ENCODE peak calls at places on chromosomes 2 and 18, in five cellular contexts. One of them, this sample, is unnamed.

GRCh38 chr2:156077041-156077735 is 255.3 kb downstream of the NR4A2 start:
- DNase-seq in NCI-H2081: peak
- DNase-seq in AG10803: no peak
- DNase-seq in stimulated activated effector memory CD8-positive, alpha-beta T cell treated with anti-CD3 and anti-CD28 coated beads, Interleukin-12 subunit alpha, Interleukin-12 subunit beta, amount 100 ng/mL, for 72 hours: no peak
- DNase-seq in EL: no peak
- DNase-seq in this sample: no peak

GRCh38 chr2:46239847-46240181 is 57.4 kb upstream of the EPAS1 start:
- DNase-seq in AG10803: no peak
- DNase-seq in EL: no peak
- DNase-seq in NCI-H2081: no peak
- DNase-seq in stimulated activated effector memory CD8-positive, alpha-beta T cell treated with anti-CD3 and anti-CD28 coated beads, Interleukin-12 subunit alpha, Interleukin-12 subunit beta, amount 100 ng/mL, for 72 hours: peak
- DNase-seq in this sample: no peak

GRCh38 chr2:179273461-179273962 is 8.9 kb upstream of the SESTD1 start:
- DNase-seq in EL: no peak
- DNase-seq in stimulated activated effector memory CD8-positive, alpha-beta T cell treated with anti-CD3 and anti-CD28 coated beads, Interleukin-12 subunit alpha, Interleukin-12 subunit beta, amount 100 ng/mL, for 72 hours: no peak
- DNase-seq in NCI-H2081: peak
- DNase-seq in AG10803: no peak
- DNase-seq in this sample: no peak

GRCh38 chr18:63199743-63200241 is 119.8 kb downstream of the BCL2 start:
- DNase-seq in NCI-H2081: no peak
- DNase-seq in AG10803: no peak
- DNase-seq in stimulated activated effector memory CD8-positive, alpha-beta T cell treated with anti-CD3 and anti-CD28 coated beads, Interleukin-12 subunit alpha, Interleukin-12 subunit beta, amount 100 ng/mL, for 72 hours: no peak
- DNase-seq in EL: no peak
- DNase-seq in this sample: no peak

GRCh38 chr2:43315482-43315881 is 89.1 kb upstream of the ZFP36L2 start:
- DNase-seq in AG10803: no peak
- DNase-seq in EL: no peak
- DNase-seq in NCI-H2081: no peak
- DNase-seq in stimulated activated effector memory CD8-positive, alpha-beta T cell treated with anti-CD3 and anti-CD28 coated beads, Interleukin-12 subunit alpha, Interleukin-12 subunit beta, amount 100 ng/mL, for 72 hours: no peak
- DNase-seq in this sample: no peak

GRCh38 chr2:237593036-237593435 is 2.5 kb upstream of the RAB17 start:
- DNase-seq in stimulated activated effector memory CD8-positive, alpha-beta T cell treated with anti-CD3 and anti-CD28 coated beads, Interleukin-12 subunit alpha, Interleukin-12 subunit beta, amount 100 ng/mL, for 72 hours: no peak
- DNase-seq in NCI-H2081: no peak
- DNase-seq in EL: no peak
- DNase-seq in AG10803: no peak
- DNase-seq in this sample: no peak

GRCh38 chr2:237862528-237862895 is 3.1 kb downstream of the RAMP1 start:
- DNase-seq in AG10803: no peak
- DNase-seq in stimulated activated effector memory CD8-positive, alpha-beta T cell treated with anti-CD3 and anti-CD28 coated beads, Interleukin-12 subunit alpha, Interleukin-12 subunit beta, amount 100 ng/mL, for 72 hours: no peak
- DNase-seq in EL: no peak
- DNase-seq in NCI-H2081: no peak
- DNase-seq in this sample: no peak

GRCh38 chr2:232541195-232541960 is 1.9 kb downstream of the CHRNG start:
- DNase-seq in EL: no peak
- DNase-seq in NCI-H2081: no peak
- DNase-seq in stimulated activated effector memory CD8-positive, alpha-beta T cell treated with anti-CD3 and anti-CD28 coated beads, Interleukin-12 subunit alpha, Interleukin-12 subunit beta, amount 100 ng/mL, for 72 hours: no peak
- DNase-seq in AG10803: no peak
- DNase-seq in this sample: no peak

GRCh38 chr2:230668184-230668938 is 44.3 kb upstream of the CAB39 start:
- DNase-seq in NCI-H2081: no peak
- DNase-seq in stimulated activated effector memory CD8-positive, alpha-beta T cell treated with anti-CD3 and anti-CD28 coated beads, Interleukin-12 subunit alpha, Interleukin-12 subunit beta, amount 100 ng/mL, for 72 hours: peak
- DNase-seq in AG10803: no peak
- DNase-seq in EL: no peak
- DNase-seq in this sample: no peak

GRCh38 chr2:120520929-120521912 is 175.3 kb downstream of the INHBB start:
- DNase-seq in NCI-H2081: peak
- DNase-seq in AG10803: peak
- DNase-seq in stimulated activated effector memory CD8-positive, alpha-beta T cell treated with anti-CD3 and anti-CD28 coated beads, Interleukin-12 subunit alpha, Interleukin-12 subunit beta, amount 100 ng/mL, for 72 hours: peak
- DNase-seq in EL: peak
- DNase-seq in this sample: peak

GRCh38 chr2:144402282-144402681 is 117.6 kb downstream of the ZEB2 start:
- DNase-seq in EL: no peak
- DNase-seq in NCI-H2081: no peak
- DNase-seq in AG10803: peak
- DNase-seq in stimulated activated effector memory CD8-positive, alpha-beta T cell treated with anti-CD3 and anti-CD28 coated beads, Interleukin-12 subunit alpha, Interleukin-12 subunit beta, amount 100 ng/mL, for 72 hours: no peak
- DNase-seq in this sample: peak

GRCh38 chr18:46416706-46417638 is 240.0 kb downstream of the LOXHD1 start:
- DNase-seq in AG10803: no peak
- DNase-seq in stimulated activated effector memory CD8-positive, alpha-beta T cell treated with anti-CD3 and anti-CD28 coated beads, Interleukin-12 subunit alpha, Interleukin-12 subunit beta, amount 100 ng/mL, for 72 hours: no peak
- DNase-seq in EL: peak
- DNase-seq in NCI-H2081: peak
- DNase-seq in this sample: no peak

This sample was measured in AG08396.